ENCODE peak calls at places on chromosomes 6 and 20, in four cellular contexts. W, V, F and B are unnamed samples.
A peak's percentile ranks its signal among the peaks of the same experiment; 100 is the strongest.

GRCh38 chr20:51156796-51157119 is 133.9 kb upstream of the KCNG1 start:
- DNase-seq in V (no peak), W (no peak), F (no peak), B (no peak)

GRCh38 chr20:58131581-58132142 is 96.8 kb downstream of the ANKRD60 start:
- DNase-seq in V (no peak), W (no peak), F (no peak), B (no peak)

GRCh38 chr6:47109281-47109680 is 67.1 kb upstream of the ADGRF1 start:
- DNase-seq in W (no peak), F (no peak), V (no peak), B (no peak)

GRCh38 chr20:63087872-63088680 is 81.3 kb upstream of the BHLHE23 start:
- DNase-seq in V (peak; percentile 1), F (no peak), W (no peak), B (no peak)

GRCh38 chr6:117776441-117776840 is 101.2 kb downstream of the NUS1 start:
- DNase-seq in V (no peak), F (no peak), W (no peak), B (no peak)

GRCh38 chr6:10518461-10519216 is 2.5 kb upstream of the GCNT2 start:
- DNase-seq in W (no peak), V (no peak), F (no peak), B (no peak)

GRCh38 chr6:85479221-85479620 is 29.3 kb downstream of the NT5E start:
- DNase-seq in W (no peak), V (no peak), F (no peak), B (no peak)

GRCh38 chr6:127058027-127058426 is 60.4 kb upstream of the RSPO3 start:
- DNase-seq in W (no peak), V (no peak), F (no peak), B (no peak)

GRCh38 chr20:34538671-34539123 is 19.8 kb upstream of the MAP1LC3A start:
- DNase-seq in W (peak; percentile 44), F (peak; percentile 66), V (peak; percentile 45), B (peak; percentile 18)

GRCh38 chr20:36670665-36671357 is 24.8 kb upstream of the SLA2 start:
- DNase-seq in W (no peak), V (no peak), F (no peak), B (no peak)

GRCh38 chr6:132236744-132237143 is 164.5 kb downstream of the MOXD1 start:
- DNase-seq in F (no peak), V (no peak), W (no peak), B (no peak)

GRCh38 chr6:159044899-159045727 is at the start of gene TAGAP:
- DNase-seq in W (peak; percentile 72), F (peak; percentile 87), V (peak; percentile 77), B (peak; percentile 76)

GRCh38 chr6:156639023-156639728 is 138.0 kb upstream of the ARID1B start:
- DNase-seq in W (no peak), F (no peak), V (no peak), B (no peak)